ENCODE peak calls at places on chromosome 7, in eight cellular contexts. N is stimulated activated CD8-positive, alpha-beta memory T cell treated with anti-CD3 and anti-CD28 coated beads, Interleukin-2, amount 100 ng/mL, for 1 hour; U is naive thymus-derived CD8-positive, alpha-beta T cell; W is activated T-helper 1 cell treated with Interleukin-2 at 50 U/mL for 16 hours; J is cerebellar cortex; T is stimulated activated CD4-positive, alpha-beta T cell treated with anti-CD3 and anti-CD28 coated beads, Interleukin-15, amount 100 ng/mL, for 1 hour; Y is cardiac fibroblast; C is ACHN. G is an unnamed sample.

GRCh38 chr7:42351313-42351935 is 114.4 kb upstream of the GLI3 start:
- DNase-seq in N (no peak), U (no peak), W (no peak), J (no peak), T (no peak), Y (peak), C (no peak), G (no peak)

GRCh38 chr7:138796038-138796580 is 1.7 kb upstream of the TMEM213 start:
- DNase-seq in N (no peak), U (no peak), W (no peak), J (no peak), T (no peak), Y (no peak), C (peak), G (no peak)

GRCh38 chr7:15620491-15621185 is 58.8 kb upstream of the AGMO start:
- DNase-seq in N (no peak), U (no peak), W (no peak), J (no peak), T (no peak), Y (peak), C (no peak), G (no peak)

GRCh38 chr7:117839507-117839906 is 33.7 kb downstream of the CTTNBP2 start:
- DNase-seq in N (no peak), U (no peak), W (no peak), J (no peak), T (no peak), Y (no peak), C (no peak), G (no peak)

GRCh38 chr7:41096921-41097320 is 606.0 kb downstream of the INHBA start:
- DNase-seq in N (no peak), U (no peak), W (no peak), J (no peak), T (no peak), Y (peak), C (no peak), G (no peak)

GRCh38 chr7:150994141-150994837 is 3.5 kb downstream of the NOS3 start:
- DNase-seq in N (no peak), U (no peak), W (no peak), J (no peak), T (no peak), Y (peak), C (no peak), G (no peak)

GRCh38 chr7:1899201-1899600 is 229.1 kb downstream of the ELFN1 start:
- DNase-seq in N (no peak), U (no peak), W (no peak), J (no peak), T (no peak), Y (peak), C (no peak), G (no peak)

GRCh38 chr7:45203459-45203858 is 45.9 kb downstream of the RAMP3 start:
- DNase-seq in N (no peak), U (no peak), W (no peak), J (no peak), T (no peak), Y (no peak), C (no peak), G (no peak)

GRCh38 chr7:47809387-47809786 is 138.9 kb downstream of the PKD1L1 start:
- DNase-seq in N (no peak), U (no peak), W (no peak), J (no peak), T (no peak), Y (no peak), C (no peak), G (no peak)

GRCh38 chr7:27248911-27249723 is 6.5 kb downstream of the EVX1 start:
- DNase-seq in N (no peak), U (no peak), W (no peak), J (no peak), T (no peak), Y (peak), C (peak), G (no peak)

GRCh38 chr7:113267885-113268284 is 149.5 kb upstream of the SMIM30 start:
- DNase-seq in N (no peak), U (no peak), W (no peak), J (no peak), T (no peak), Y (peak), C (no peak), G (no peak)

GRCh38 chr7:151085691-151086620 is at the start of gene AGAP3:
- DNase-seq in N (peak), U (peak), W (peak), J (peak), T (peak), Y (peak), C (peak), G (peak)

GRCh38 chr7:150317748-150318444 is 5.3 kb upstream of the LRRC61 start:
- DNase-seq in N (no peak), U (no peak), W (no peak), J (no peak), T (no peak), Y (peak), C (peak), G (no peak)

GRCh38 chr7:27182861-27183681 is 2.0 kb downstream of the HOXA11 start:
- DNase-seq in N (no peak), U (no peak), W (no peak), J (no peak), T (no peak), Y (no peak), C (no peak), G (no peak)

GRCh38 chr7:134547738-134548054 is 1.2 kb upstream of the AKR1B15 start:
- DNase-seq in N (no peak), U (no peak), W (no peak), J (no peak), T (no peak), Y (peak), C (peak), G (no peak)

GRCh38 chr7:42662862-42663261 is 249.0 kb downstream of the C7orf25 start:
- DNase-seq in N (no peak), U (no peak), W (no peak), J (peak), T (no peak), Y (no peak), C (no peak), G (no peak)

GRCh38 chr7:16071246-16071857 is 350.0 kb downstream of the CRPPA start:
- DNase-seq in N (no peak), U (no peak), W (no peak), J (peak), T (no peak), Y (peak), C (peak), G (no peak)

GRCh38 chr7:85104432-85105205 is 82.2 kb downstream of the SEMA3D start:
- DNase-seq in N (no peak), U (no peak), W (no peak), J (no peak), T (no peak), Y (peak), C (no peak), G (no peak)

GRCh38 chr7:148819697-148820332 is 64.3 kb downstream of the EZH2 start:
- DNase-seq in N (no peak), U (no peak), W (no peak), J (no peak), T (no peak), Y (peak), C (peak), G (no peak)

GRCh38 chr7:65809259-65809981 is 63.5 kb upstream of the VKORC1L1 start:
- DNase-seq in N (no peak), U (no peak), W (no peak), J (no peak), T (no peak), Y (no peak), C (no peak), G (no peak)

GRCh38 chr7:23529262-23529859 is 2.4 kb downstream of the TRA2A start:
- DNase-seq in N (no peak), U (no peak), W (no peak), J (no peak), T (no peak), Y (no peak), C (no peak), G (no peak)

GRCh38 chr7:89845952-89846351 is 308.3 kb upstream of the STEAP1 start:
- DNase-seq in N (no peak), U (no peak), W (no peak), J (no peak), T (no peak), Y (no peak), C (no peak), G (no peak)

GRCh38 chr7:3267928-3268690 is 32.9 kb upstream of the SDK1 start:
- DNase-seq in N (no peak), U (no peak), W (no peak), J (no peak), T (no peak), Y (peak), C (no peak), G (no peak)

GRCh38 chr7:55181774-55182173 is 163.0 kb downstream of the EGFR start:
- DNase-seq in N (no peak), U (no peak), W (no peak), J (no peak), T (no peak), Y (no peak), C (no peak), G (no peak)

GRCh38 chr7:116752305-116753074 is 80.5 kb downstream of the MET start:
- DNase-seq in N (no peak), U (no peak), W (no peak), J (no peak), T (no peak), Y (no peak), C (no peak), G (no peak)

GRCh38 chr7:113339661-113340060 is 221.3 kb upstream of the SMIM30 start:
- DNase-seq in N (no peak), U (no peak), W (no peak), J (no peak), T (no peak), Y (no peak), C (no peak), G (no peak)

GRCh38 chr7:72069263-72069662 is 342.9 kb downstream of the CALN1 start:
- DNase-seq in N (no peak), U (no peak), W (no peak), J (no peak), T (no peak), Y (no peak), C (no peak), G (no peak)

GRCh38 chr7:2299853-2300512 is 14.3 kb downstream of the SNX8 start:
- DNase-seq in N (no peak), U (no peak), W (no peak), J (peak), T (no peak), Y (no peak), C (no peak), G (no peak)

GRCh38 chr7:32670105-32670504 is 174.8 kb downstream of the AVL9 start:
- DNase-seq in N (no peak), U (no peak), W (no peak), J (no peak), T (no peak), Y (peak), C (peak), G (no peak)